ENCODE peak calls at places on chromosome 2, in seven cellular contexts. A, P, B, H, I, Z and R are unnamed samples.
A peak's percentile ranks its signal among the peaks of the same experiment; 100 is the strongest.

GRCh38 chr2:10300997-10301945 is 1.4 kb upstream of the HPCAL1 start:
- DNase-seq in A (no peak), Z (no peak), B (peak; percentile 34), I (no peak), P (no peak), H (peak; percentile 82), R (no peak)

GRCh38 chr2:145546091-145546490 is 1026.2 kb upstream of the ZEB2 start:
- DNase-seq in Z (no peak), I (no peak), P (no peak), H (no peak), A (peak; percentile 9), B (no peak), R (peak; percentile 24)

GRCh38 chr2:191202881-191203397 is 42.3 kb upstream of the MYO1B start:
- DNase-seq in A (no peak), H (no peak), P (no peak), B (no peak), Z (no peak), I (no peak), R (no peak)

GRCh38 chr2:163730556-163730955 is 5.3 kb downstream of the FIGN start:
- DNase-seq in P (no peak), B (no peak), H (no peak), I (no peak), Z (no peak), A (no peak), R (no peak)

GRCh38 chr2:221671515-221671914 is 99.4 kb upstream of the EPHA4 start:
- DNase-seq in I (no peak), B (no peak), P (no peak), Z (no peak), A (no peak), H (no peak), R (no peak)

GRCh38 chr2:34115076-34115475 is 516.0 kb upstream of the FAM98A start:
- DNase-seq in H (no peak), P (no peak), I (no peak), A (no peak), B (no peak), Z (no peak), R (no peak)

GRCh38 chr2:152594022-152594712 is 123.1 kb downstream of the PRPF40A start:
- DNase-seq in I (no peak), P (peak; percentile 73), A (no peak), Z (no peak), H (no peak), B (no peak), R (no peak)

GRCh38 chr2:100561191-100561590 is 1.6 kb upstream of the PDCL3 start:
- DNase-seq in A (no peak), H (no peak), B (no peak), Z (no peak), I (no peak), P (no peak), R (no peak)

GRCh38 chr2:113965644-113966043 is 75.8 kb downstream of the ACTR3 start:
- DNase-seq in I (no peak), H (no peak), Z (peak; percentile 62), P (no peak), A (no peak), B (peak; percentile 27), R (peak; percentile 48)

GRCh38 chr2:181356526-181356925 is 100.7 kb upstream of the ITGA4 start:
- DNase-seq in I (no peak), Z (no peak), A (no peak), H (no peak), P (no peak), B (no peak), R (no peak)

GRCh38 chr2:223696719-223697118 is 94.6 kb upstream of the SCG2 start:
- DNase-seq in A (no peak), H (no peak), Z (no peak), B (no peak), P (no peak), I (no peak), R (no peak)

GRCh38 chr2:240449764-240450531 is 14.5 kb downstream of the GPC1 start:
- DNase-seq in P (no peak), Z (peak; percentile 62), B (no peak), A (no peak), I (no peak), H (no peak), R (no peak)

GRCh38 chr2:240447331-240447730 is 11.9 kb downstream of the GPC1 start:
- DNase-seq in Z (no peak), H (no peak), P (no peak), B (no peak), A (no peak), I (no peak), R (no peak)

GRCh38 chr2:240447934-240448333 is 12.5 kb downstream of the GPC1 start:
- DNase-seq in P (no peak), Z (no peak), A (no peak), B (no peak), H (no peak), I (no peak), R (no peak)

GRCh38 chr2:240446618-240447175 is 11.2 kb downstream of the GPC1 start:
- DNase-seq in P (no peak), H (no peak), Z (no peak), A (no peak), B (no peak), I (no peak), R (no peak)

DNA sequence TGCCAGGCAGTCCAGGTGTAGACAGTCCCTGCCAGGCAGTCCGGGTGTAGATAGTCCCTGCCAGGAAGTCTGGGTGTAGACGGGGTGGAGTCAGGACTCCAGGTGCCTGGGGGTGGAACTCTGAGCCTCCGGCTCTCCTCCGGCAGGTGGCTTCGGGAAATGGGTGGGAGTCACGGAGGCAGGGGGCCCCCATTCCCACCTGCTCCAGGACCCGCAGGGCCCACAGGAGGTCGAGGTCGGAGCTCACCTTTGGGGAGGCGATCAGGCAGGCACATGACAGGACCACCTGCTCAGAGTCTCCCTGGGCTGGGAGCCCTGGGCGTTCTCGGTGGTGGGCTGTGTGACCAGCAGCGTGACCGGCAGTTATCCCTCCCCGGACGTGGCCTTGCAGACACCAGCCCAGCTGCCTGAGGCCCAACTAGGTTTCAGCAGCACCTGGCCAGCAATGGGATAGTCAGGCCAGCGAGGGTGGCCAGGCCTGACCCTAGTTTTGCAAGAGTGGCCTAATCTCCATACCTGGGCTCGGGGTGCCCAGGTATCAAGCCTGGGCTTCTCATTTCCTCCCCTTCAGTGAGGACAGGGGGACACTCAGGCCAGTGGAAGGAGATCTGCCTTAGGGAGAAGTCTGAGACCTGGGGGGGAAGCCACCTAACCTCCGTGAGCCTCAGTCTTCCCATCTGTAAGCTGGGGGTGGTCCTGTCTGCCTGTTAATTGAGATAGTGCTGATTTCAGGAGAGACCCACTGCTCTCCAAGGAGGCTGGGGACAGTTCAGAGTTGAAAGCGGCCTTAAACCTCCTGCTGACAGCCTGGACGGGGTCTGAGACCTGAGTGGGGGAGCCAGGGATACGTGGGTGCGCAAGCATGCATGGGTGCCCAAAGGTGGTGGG is 13.2 kb downstream of the GPC1 start:
- DNase-seq in A (no peak), H (no peak), P (no peak), B (no peak), Z (no peak), I (no peak), R (no peak)
- H3K4me1 ChIP-seq in A (peaks cover 36% of the 10 kb centered on the region), H (peaks cover 17% of the 10 kb centered on the region), P (peaks cover 14% of the 10 kb centered on the region), B (no peaks in the 10 kb centered on the region), Z (peaks cover 26% of the 10 kb centered on the region), I (peaks cover 18% of the 10 kb centered on the region), R (peaks cover 17% of the 10 kb centered on the region)

DNA sequence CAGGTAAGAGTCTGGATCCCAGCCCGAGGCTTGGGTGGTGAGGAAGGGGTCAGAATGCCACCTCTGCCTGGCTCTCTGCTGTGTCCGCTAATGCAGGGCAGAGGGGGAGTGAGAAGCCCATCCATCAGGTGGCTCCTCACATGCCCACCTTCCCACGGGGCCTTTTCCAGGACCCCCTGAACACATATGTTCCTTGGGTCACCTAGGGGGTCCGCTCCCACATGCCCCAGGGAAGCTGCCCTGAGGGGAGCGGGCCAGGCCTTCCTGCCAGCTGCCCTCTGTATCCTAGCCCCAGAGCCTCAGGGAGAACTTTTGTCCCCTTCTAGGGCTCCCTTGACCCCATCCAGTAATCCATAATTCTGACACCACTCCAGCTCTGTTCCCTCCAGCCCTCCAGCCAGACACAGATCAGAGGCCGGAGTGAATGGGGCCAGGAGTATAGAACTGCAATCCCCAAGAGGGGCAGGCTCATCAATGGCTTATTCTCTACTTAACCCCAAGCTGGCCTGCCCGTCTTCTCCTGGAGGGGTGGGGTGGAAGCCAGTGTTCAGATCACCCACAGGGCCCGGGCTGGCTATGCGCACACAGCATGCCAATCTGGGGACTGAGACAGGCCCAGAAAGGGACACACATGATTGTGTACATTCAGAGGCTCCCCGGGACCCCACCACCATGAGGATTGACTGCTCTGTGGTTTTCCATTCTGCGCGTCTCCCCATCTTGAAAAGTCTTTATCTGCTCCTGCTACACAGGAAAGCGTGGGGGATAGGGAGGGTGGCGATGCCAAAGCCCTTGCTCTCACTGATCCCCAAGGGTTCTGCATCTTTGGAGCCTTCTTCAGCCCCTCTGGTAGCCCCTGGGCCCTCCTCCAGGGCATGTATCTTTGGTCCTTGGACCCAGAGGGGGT is 1.1 kb downstream of the EMILIN1 start:
- DNase-seq in Z (no peak), P (no peak), H (no peak), I (no peak), A (no peak), B (no peak), R (peak; percentile 22)
- H3K27ac ChIP-seq in Z (no peak overlapping the region), P (peak overlapping the region; percentile 96), H (peak overlapping the region; percentile 97), I (peak overlapping the region; percentile 81), A (no peak overlapping the region), B (no peak overlapping the region), R (peak overlapping the region; percentile 68)

DNA sequence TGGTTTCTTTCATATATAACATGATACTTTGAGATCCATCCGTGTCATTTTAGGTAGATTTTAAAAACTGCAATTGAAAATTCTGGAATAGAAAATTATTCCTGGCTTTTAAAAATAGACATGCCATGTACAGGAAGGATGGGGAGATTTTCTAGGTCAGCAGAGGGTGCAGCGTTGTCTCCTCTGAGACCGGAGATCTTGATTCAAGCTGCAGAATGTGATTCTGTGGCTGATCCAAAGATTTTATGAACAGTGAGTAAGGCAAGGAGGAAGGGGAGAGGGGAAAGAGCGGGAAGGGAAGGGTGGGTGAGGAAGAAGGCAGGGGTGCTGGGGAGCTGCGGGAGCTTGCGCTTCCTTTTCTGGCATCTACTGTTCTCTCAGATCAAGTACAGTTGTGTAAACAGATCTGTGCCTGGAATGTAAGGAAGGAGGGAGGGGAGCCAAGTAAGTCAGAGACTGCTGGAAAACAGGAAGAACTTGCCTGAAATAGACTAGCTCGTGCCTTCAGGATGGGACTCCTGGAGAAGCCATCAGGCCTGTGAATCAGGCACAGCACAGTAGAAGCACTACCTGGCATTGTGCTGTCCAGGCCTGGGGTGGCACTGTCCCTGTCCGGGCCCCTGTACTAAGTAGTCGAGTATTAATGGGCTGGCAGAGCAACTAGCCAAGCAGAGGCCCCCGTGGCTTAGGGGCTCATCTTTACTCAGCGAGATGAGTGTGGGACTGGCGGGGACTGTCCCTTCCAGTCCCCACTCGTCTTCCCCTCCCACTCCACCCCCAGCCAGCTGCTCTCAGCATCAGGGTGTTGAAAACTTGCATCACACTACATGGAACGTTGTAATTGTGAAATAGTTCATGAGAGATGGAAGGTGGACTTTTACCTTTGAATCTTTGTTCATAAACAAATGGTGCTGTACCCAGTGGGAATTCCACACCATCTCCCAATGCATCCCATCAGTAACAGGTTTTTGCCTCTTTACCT is 163.5 kb downstream of the UXS1 start:
- DNase-seq in P (peak; percentile 50), B (no peak), I (peak; percentile 27), H (no peak), Z (no peak), A (no peak), R (peak; percentile 7)
- H3K4me3 ChIP-seq in P (peak overlapping the region; percentile 27), B (no peak overlapping the region), I (no peak overlapping the region), H (no peak overlapping the region), Z (no peak overlapping the region), A (no peak overlapping the region), R (no peak overlapping the region)

DNA sequence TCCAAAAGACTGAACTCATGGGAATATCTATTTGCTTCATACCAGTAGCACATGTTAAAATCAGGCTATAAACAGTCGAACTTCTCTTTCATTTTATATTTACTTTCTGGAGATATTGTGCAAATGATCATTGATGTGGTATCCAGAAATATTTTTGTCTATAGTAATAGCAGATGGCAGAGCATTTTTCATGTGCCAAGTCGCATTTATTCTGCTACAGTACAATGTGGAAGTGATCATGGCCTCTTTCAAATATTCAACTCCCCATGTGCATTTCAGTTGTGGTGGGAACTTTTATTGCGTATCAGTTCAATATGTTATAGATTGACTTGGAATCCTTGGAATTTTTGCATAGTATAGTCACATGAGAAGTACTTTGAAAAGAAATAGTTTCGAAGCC is 57.4 kb downstream of the RHBDD1 start:
- DNase-seq in A (no peak), P (no peak), B (no peak), Z (no peak), H (no peak), I (no peak), R (no peak)
- H3K4me1 ChIP-seq in A (no peaks in the 10 kb centered on the region), P (no peaks in the 10 kb centered on the region), B (no peaks in the 10 kb centered on the region), Z (no peaks in the 10 kb centered on the region), H (no peaks in the 10 kb centered on the region), I (no peaks in the 10 kb centered on the region), R (no peaks in the 10 kb centered on the region)